ENCODE peak calls at places on chromosomes 1 and 21, in six cellular contexts. One of them, this sample, is unnamed.

GRCh38 chr1:36906555-36906954 is 127.8 kb downstream of the GRIK3 start:
- DNase-seq in retinal pigment epithelial cell: no peak
- DNase-seq in spleen: peak; percentile 38
- DNase-seq in choroid plexus epithelial cell: no peak
- DNase-seq in upper lobe of right lung: no peak
- DNase-seq in cardiac muscle cell: no peak
- DNase-seq in this sample: no peak

GRCh38 chr1:147168626-147169058 is 3.6 kb downstream of the PRKAB2 start:
- DNase-seq in retinal pigment epithelial cell: no peak
- DNase-seq in spleen: no peak
- DNase-seq in choroid plexus epithelial cell: peak; percentile 52
- DNase-seq in upper lobe of right lung: no peak
- DNase-seq in cardiac muscle cell: peak; percentile 38
- DNase-seq in this sample: peak; percentile 51

GRCh38 chr1:152777510-152778137 is 2.7 kb downstream of the LCE1F start:
- DNase-seq in retinal pigment epithelial cell: no peak
- DNase-seq in spleen: no peak
- DNase-seq in choroid plexus epithelial cell: no peak
- DNase-seq in upper lobe of right lung: no peak
- DNase-seq in cardiac muscle cell: no peak
- DNase-seq in this sample: no peak

GRCh38 chr1:154957258-154957657 is 1.4 kb upstream of the PBXIP1 start:
- DNase-seq in retinal pigment epithelial cell: no peak
- DNase-seq in spleen: peak; percentile 56
- DNase-seq in choroid plexus epithelial cell: no peak
- DNase-seq in upper lobe of right lung: no peak
- DNase-seq in cardiac muscle cell: no peak
- DNase-seq in this sample: no peak

GRCh38 chr1:201069636-201070035 is 42.6 kb downstream of the CACNA1S start:
- DNase-seq in retinal pigment epithelial cell: no peak
- DNase-seq in spleen: no peak
- DNase-seq in choroid plexus epithelial cell: no peak
- DNase-seq in upper lobe of right lung: no peak
- DNase-seq in cardiac muscle cell: no peak
- DNase-seq in this sample: no peak

GRCh38 chr1:14549897-14550635 is 48.4 kb upstream of the KAZN start:
- DNase-seq in retinal pigment epithelial cell: no peak
- DNase-seq in spleen: no peak
- DNase-seq in choroid plexus epithelial cell: no peak
- DNase-seq in upper lobe of right lung: no peak
- DNase-seq in cardiac muscle cell: no peak
- DNase-seq in this sample: no peak

GRCh38 chr1:86687595-86687994 is 16.8 kb upstream of the SH3GLB1 start:
- DNase-seq in retinal pigment epithelial cell: no peak
- DNase-seq in spleen: no peak
- DNase-seq in choroid plexus epithelial cell: peak; percentile 28
- DNase-seq in upper lobe of right lung: no peak
- DNase-seq in cardiac muscle cell: peak; percentile 47
- DNase-seq in this sample: no peak

GRCh38 chr1:55067914-55068313 is 28.6 kb downstream of the PCSK9 start:
- DNase-seq in retinal pigment epithelial cell: no peak
- DNase-seq in spleen: no peak
- DNase-seq in choroid plexus epithelial cell: no peak
- DNase-seq in upper lobe of right lung: no peak
- DNase-seq in cardiac muscle cell: no peak
- DNase-seq in this sample: no peak

GRCh38 chr21:16651956-16652355 is 860.9 kb upstream of the CXADR start:
- DNase-seq in retinal pigment epithelial cell: no peak
- DNase-seq in spleen: no peak
- DNase-seq in choroid plexus epithelial cell: no peak
- DNase-seq in upper lobe of right lung: no peak
- DNase-seq in cardiac muscle cell: no peak
- DNase-seq in this sample: no peak

GRCh38 chr1:16248603-16249534 is 11.9 kb upstream of the CPLANE2 start:
- DNase-seq in retinal pigment epithelial cell: peak; percentile 64
- DNase-seq in spleen: no peak
- DNase-seq in choroid plexus epithelial cell: peak; percentile 85
- DNase-seq in upper lobe of right lung: peak; percentile 85
- DNase-seq in cardiac muscle cell: peak; percentile 91
- DNase-seq in this sample: peak; percentile 83

GRCh38 chr1:226402615-226403521 is 5.0 kb downstream of the PARP1 start:
- DNase-seq in retinal pigment epithelial cell: no peak
- DNase-seq in spleen: peak; percentile 62
- DNase-seq in choroid plexus epithelial cell: no peak
- DNase-seq in upper lobe of right lung: no peak
- DNase-seq in cardiac muscle cell: no peak
- DNase-seq in this sample: no peak

GRCh38 chr1:70892140-70892539 is 155.5 kb downstream of the PTGER3 start:
- DNase-seq in retinal pigment epithelial cell: no peak
- DNase-seq in spleen: no peak
- DNase-seq in choroid plexus epithelial cell: no peak
- DNase-seq in upper lobe of right lung: no peak
- DNase-seq in cardiac muscle cell: no peak
- DNase-seq in this sample: no peak
- TF ChIP-seq CTCF in retinal pigment epithelial cell: no peak
- TF ChIP-seq CTCF in spleen: no peak
- TF ChIP-seq CTCF in choroid plexus epithelial cell: no peak
- TF ChIP-seq CTCF in upper lobe of right lung: no peak
- TF ChIP-seq CTCF in cardiac muscle cell: no peak
- TF ChIP-seq CTCF in this sample: no peak

DNA sequence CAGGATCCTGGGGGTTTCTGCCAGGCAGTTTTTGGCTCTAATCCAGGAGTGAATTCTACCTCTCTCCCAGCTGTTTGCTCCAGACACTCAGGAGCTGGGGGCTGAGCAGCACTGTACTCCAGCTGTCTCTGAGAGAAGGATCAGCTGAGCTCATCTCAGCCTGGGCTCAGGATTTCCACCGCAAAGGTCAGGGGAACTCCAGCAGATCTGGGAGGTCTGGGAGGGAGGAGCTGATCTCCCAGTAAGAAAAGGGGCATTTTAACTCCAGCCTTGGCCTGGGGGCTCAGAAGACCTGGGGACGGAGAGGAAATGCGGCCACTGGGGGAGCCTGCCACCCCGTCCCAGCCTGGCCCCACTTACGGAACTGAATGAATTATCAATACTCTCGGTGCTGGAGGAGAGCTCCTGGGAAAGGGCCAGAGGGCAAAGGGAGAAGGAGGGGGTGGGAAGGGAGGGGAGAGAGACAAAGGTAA is 17.3 kb downstream of the PI4KB start:
- DNase-seq in retinal pigment epithelial cell: no peak
- DNase-seq in spleen: no peak
- DNase-seq in choroid plexus epithelial cell: peak; percentile 89
- DNase-seq in upper lobe of right lung: no peak
- DNase-seq in cardiac muscle cell: peak; percentile 76
- DNase-seq in this sample: peak; percentile 70
- H3K4me3 ChIP-seq in retinal pigment epithelial cell: no peak overlapping the region
- H3K4me3 ChIP-seq in spleen: no peak overlapping the region
- H3K4me3 ChIP-seq in choroid plexus epithelial cell: no peak overlapping the region
- H3K4me3 ChIP-seq in upper lobe of right lung: no peak overlapping the region
- H3K4me3 ChIP-seq in cardiac muscle cell: no peak overlapping the region
- H3K4me3 ChIP-seq in this sample: no peak overlapping the region

DNA sequence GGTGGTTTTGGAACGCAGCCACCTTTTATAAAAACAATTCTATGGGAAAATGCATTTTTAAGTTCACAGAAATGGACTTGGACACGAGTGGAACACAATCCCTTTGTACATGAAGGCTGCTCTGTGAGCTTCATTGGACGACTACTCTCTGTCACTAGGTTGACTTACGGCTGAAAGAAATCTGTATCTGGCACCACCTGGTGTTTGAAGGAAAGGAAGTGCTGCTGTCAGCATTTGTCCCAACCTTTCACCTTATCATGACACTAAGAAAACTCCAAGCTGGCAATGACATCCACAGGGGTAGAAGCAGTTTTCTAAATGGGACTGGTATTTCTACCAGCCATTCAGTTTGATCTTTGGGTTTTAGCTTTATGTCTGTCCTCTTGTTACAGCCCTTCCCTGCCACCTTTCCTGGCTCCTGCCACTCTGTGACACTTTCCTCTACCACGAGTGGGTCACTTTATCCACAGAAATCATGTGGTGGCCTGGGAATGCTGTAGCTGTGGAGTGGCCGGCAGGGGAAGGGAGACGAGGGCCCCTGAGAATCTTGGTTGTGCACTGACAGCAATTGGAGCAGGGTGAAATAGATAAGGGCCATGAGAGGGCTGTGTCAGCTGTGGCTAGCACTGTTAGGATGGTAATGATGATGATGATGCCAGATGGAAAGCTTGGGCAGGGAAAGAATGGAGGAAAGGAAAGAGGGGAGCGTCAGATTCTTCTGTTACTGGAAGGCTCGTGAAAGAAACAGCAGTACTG is 85.2 kb downstream of the TBX19 start:
- DNase-seq in retinal pigment epithelial cell: no peak
- DNase-seq in spleen: no peak
- DNase-seq in choroid plexus epithelial cell: peak; percentile 29
- DNase-seq in upper lobe of right lung: no peak
- DNase-seq in cardiac muscle cell: no peak
- DNase-seq in this sample: no peak
- TF ChIP-seq CTCF in retinal pigment epithelial cell: peak; percentile 18
- TF ChIP-seq CTCF in spleen: no peak
- TF ChIP-seq CTCF in choroid plexus epithelial cell: peak; percentile 21
- TF ChIP-seq CTCF in upper lobe of right lung: no peak
- TF ChIP-seq CTCF in cardiac muscle cell: no peak
- TF ChIP-seq CTCF in this sample: no peak

GRCh38 chr1:34761176-34761761 is 1.7 kb downstream of the GJB4 start:
- DNase-seq in retinal pigment epithelial cell: no peak
- DNase-seq in spleen: peak; percentile 64
- DNase-seq in choroid plexus epithelial cell: no peak
- DNase-seq in upper lobe of right lung: no peak
- DNase-seq in cardiac muscle cell: no peak
- DNase-seq in this sample: no peak
- H3K4me3 ChIP-seq in retinal pigment epithelial cell: no peak overlapping the region
- H3K4me3 ChIP-seq in spleen: no peak overlapping the region
- H3K4me3 ChIP-seq in choroid plexus epithelial cell: no peak overlapping the region
- H3K4me3 ChIP-seq in upper lobe of right lung: no peak overlapping the region
- H3K4me3 ChIP-seq in cardiac muscle cell: no peak overlapping the region
- H3K4me3 ChIP-seq in this sample: no peak overlapping the region

GRCh38 chr1:65946376-65946775 is 153.7 kb downstream of the PDE4B start:
- DNase-seq in retinal pigment epithelial cell: no peak
- DNase-seq in spleen: no peak
- DNase-seq in choroid plexus epithelial cell: no peak
- DNase-seq in upper lobe of right lung: no peak
- DNase-seq in cardiac muscle cell: no peak
- DNase-seq in this sample: no peak

GRCh38 chr1:65949933-65950332 is 157.2 kb downstream of the PDE4B start:
- DNase-seq in retinal pigment epithelial cell: no peak
- DNase-seq in spleen: no peak
- DNase-seq in choroid plexus epithelial cell: no peak
- DNase-seq in upper lobe of right lung: no peak
- DNase-seq in cardiac muscle cell: no peak
- DNase-seq in this sample: no peak

GRCh38 chr1:65949230-65949626 is 156.5 kb downstream of the PDE4B start:
- DNase-seq in retinal pigment epithelial cell: no peak
- DNase-seq in spleen: no peak
- DNase-seq in choroid plexus epithelial cell: peak; percentile 25
- DNase-seq in upper lobe of right lung: no peak
- DNase-seq in cardiac muscle cell: peak; percentile 22
- DNase-seq in this sample: peak; percentile 46

GRCh38 chr1:65946960-65947359 is 154.3 kb downstream of the PDE4B start:
- DNase-seq in retinal pigment epithelial cell: no peak
- DNase-seq in spleen: no peak
- DNase-seq in choroid plexus epithelial cell: no peak
- DNase-seq in upper lobe of right lung: no peak
- DNase-seq in cardiac muscle cell: no peak
- DNase-seq in this sample: peak; percentile 64

DNA sequence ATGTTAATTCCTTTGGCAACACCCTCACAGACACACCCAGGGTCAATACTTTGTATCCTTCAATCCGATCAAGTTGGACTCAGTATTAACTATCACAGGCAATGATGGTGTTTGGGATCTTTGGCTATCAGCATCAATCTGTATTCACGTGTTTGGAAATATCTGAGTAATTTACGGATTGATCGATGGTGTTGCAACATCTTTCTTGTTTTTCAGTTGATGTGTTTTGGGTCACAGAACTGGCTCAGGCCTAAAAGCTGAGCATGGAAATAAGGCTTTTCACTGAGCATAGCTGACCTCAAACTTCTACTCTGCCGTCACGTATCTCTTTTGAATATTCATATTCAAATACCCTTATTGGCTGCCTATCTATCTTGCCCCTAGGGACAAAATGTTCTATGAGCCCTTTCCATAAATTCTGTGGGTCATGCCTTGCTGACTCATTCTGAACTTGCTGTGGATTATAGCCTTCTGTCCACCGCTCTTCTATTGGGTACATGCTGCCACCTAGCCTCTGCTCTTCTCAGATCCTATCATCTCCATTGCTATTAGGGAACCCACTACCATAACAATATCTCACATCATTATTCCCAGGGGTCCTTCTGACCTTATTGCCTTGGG is 156.0 kb downstream of the PDE4B start:
- DNase-seq in retinal pigment epithelial cell: no peak
- DNase-seq in spleen: no peak
- DNase-seq in choroid plexus epithelial cell: peak; percentile 91
- DNase-seq in upper lobe of right lung: no peak
- DNase-seq in cardiac muscle cell: peak; percentile 81
- DNase-seq in this sample: peak; percentile 59
- TF ChIP-seq CTCF in retinal pigment epithelial cell: peak; percentile 26
- TF ChIP-seq CTCF in spleen: no peak
- TF ChIP-seq CTCF in choroid plexus epithelial cell: peak; percentile 61
- TF ChIP-seq CTCF in upper lobe of right lung: peak; percentile 7
- TF ChIP-seq CTCF in cardiac muscle cell: peak; percentile 26
- TF ChIP-seq CTCF in this sample: peak; percentile 32

DNA sequence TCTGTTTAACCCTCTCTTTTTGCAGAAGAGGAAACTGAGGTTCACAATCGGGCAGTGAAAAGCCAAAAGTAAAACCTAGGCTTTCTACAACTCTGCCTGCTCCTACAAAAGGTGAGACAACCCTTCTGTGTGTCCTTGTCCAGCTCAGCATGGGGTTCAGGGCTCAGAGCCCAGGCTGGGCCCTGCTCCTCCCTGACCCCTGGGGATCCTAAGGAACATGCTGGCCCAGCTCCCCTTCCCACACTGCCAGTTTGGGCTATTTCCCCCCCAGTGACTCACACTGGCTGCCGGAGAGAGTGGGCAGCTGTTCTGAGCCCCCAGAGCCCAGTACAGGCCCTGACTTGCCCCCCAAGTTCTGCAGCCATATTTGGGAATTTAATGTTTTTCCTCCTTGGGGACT is 8.9 kb downstream of the FAM229A start:
- DNase-seq in retinal pigment epithelial cell: no peak
- DNase-seq in spleen: no peak
- DNase-seq in choroid plexus epithelial cell: no peak
- DNase-seq in upper lobe of right lung: no peak
- DNase-seq in cardiac muscle cell: no peak
- DNase-seq in this sample: no peak
- H3K4me3 ChIP-seq in retinal pigment epithelial cell: no peak overlapping the region
- H3K4me3 ChIP-seq in spleen: no peak overlapping the region
- H3K4me3 ChIP-seq in choroid plexus epithelial cell: no peak overlapping the region
- H3K4me3 ChIP-seq in upper lobe of right lung: no peak overlapping the region
- H3K4me3 ChIP-seq in cardiac muscle cell: no peak overlapping the region
- H3K4me3 ChIP-seq in this sample: no peak overlapping the region

DNA sequence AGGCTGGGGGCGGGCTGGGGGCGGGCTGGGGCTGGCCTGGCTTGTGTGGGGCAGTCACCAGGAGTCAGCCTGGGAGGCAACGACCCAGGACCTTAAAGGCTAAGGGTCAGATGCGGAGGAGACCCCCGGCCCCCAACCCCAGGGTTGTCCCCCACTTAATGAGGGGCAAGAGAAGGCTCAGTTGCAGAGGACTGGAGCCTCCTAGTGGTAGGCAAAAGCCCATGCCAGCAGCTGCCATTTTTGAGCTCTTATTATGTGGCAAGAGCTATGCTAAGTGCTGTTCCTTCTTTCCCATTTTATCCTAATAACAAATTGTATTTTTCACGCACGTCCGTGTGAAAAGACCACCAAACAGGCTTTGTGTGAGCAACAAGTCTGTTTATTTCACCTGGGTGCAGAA is 8.0 kb downstream of the KIAA1614 start:
- DNase-seq in retinal pigment epithelial cell: no peak
- DNase-seq in spleen: no peak
- DNase-seq in choroid plexus epithelial cell: peak; percentile 15
- DNase-seq in upper lobe of right lung: no peak
- DNase-seq in cardiac muscle cell: no peak
- DNase-seq in this sample: no peak
- TF ChIP-seq CTCF in retinal pigment epithelial cell: peak; percentile 37
- TF ChIP-seq CTCF in spleen: no peak
- TF ChIP-seq CTCF in choroid plexus epithelial cell: peak; percentile 44
- TF ChIP-seq CTCF in upper lobe of right lung: peak; percentile 32
- TF ChIP-seq CTCF in cardiac muscle cell: peak; percentile 38
- TF ChIP-seq CTCF in this sample: no peak

This sample was measured in foreskin fibroblast.